ENCODE peak calls at places on chromosomes 2 and 18, in six cellular contexts. V, R, I, Q, W and S are unnamed samples.

GRCh38 chr18:9542924-9543323 is 67.6 kb downstream of the RALBP1 start:
- DNase-seq in I (no peak), R (no peak), Q (no peak), V (no peak), W (no peak), S (no peak)

GRCh38 chr2:123456416-123456815 is 568.7 kb upstream of the CNTNAP5 start:
- DNase-seq in W (no peak), V (no peak), R (no peak), I (no peak), Q (no peak), S (no peak)

GRCh38 chr2:75592028-75592427 is 31.3 kb upstream of the EVA1A start:
- DNase-seq in I (peak; percentile 41), R (no peak), W (no peak), Q (peak; percentile 8), V (no peak), S (peak; percentile 94)

GRCh38 chr2:73359915-73360697 is 25.5 kb upstream of the ALMS1 start:
- DNase-seq in I (no peak), R (no peak), W (no peak), V (peak; percentile 32), Q (no peak), S (no peak)

GRCh38 chr2:172280820-172281454 is 146.4 kb upstream of the ITGA6 start:
- DNase-seq in V (no peak), I (no peak), W (no peak), R (peak; percentile 11), Q (no peak), S (no peak)

GRCh38 chr2:240454031-240454901 is 18.8 kb downstream of the GPC1 start:
- DNase-seq in R (no peak), W (no peak), Q (no peak), I (no peak), V (no peak), S (peak; percentile 63)

GRCh38 chr2:5539281-5540211 is 152.6 kb upstream of the SOX11 start:
- DNase-seq in V (no peak), Q (no peak), W (no peak), R (no peak), I (no peak), S (no peak)

GRCh38 chr2:236954641-236955040 is 131.0 kb upstream of the COPS8 start:
- DNase-seq in W (no peak), V (no peak), Q (no peak), R (no peak), I (no peak), S (no peak)

GRCh38 chr2:224929512-224929911 is 112.8 kb downstream of the DOCK10 start:
- DNase-seq in Q (no peak), V (no peak), R (no peak), W (no peak), I (no peak), S (no peak)

GRCh38 chr18:26307161-26307773 is 81.0 kb downstream of the TAF4B start:
- DNase-seq in W (peak; percentile 68), R (peak; percentile 24), V (peak; percentile 54), Q (peak; percentile 15), I (peak; percentile 35), S (peak; percentile 11)

GRCh38 chr18:26309283-26309682 is 83.0 kb downstream of the TAF4B start:
- DNase-seq in I (no peak), R (no peak), W (no peak), V (no peak), Q (no peak), S (no peak)

GRCh38 chr18:26317353-26317865 is 91.2 kb downstream of the TAF4B start:
- DNase-seq in R (no peak), I (peak; percentile 8), W (no peak), V (no peak), Q (no peak), S (no peak)

DNA sequence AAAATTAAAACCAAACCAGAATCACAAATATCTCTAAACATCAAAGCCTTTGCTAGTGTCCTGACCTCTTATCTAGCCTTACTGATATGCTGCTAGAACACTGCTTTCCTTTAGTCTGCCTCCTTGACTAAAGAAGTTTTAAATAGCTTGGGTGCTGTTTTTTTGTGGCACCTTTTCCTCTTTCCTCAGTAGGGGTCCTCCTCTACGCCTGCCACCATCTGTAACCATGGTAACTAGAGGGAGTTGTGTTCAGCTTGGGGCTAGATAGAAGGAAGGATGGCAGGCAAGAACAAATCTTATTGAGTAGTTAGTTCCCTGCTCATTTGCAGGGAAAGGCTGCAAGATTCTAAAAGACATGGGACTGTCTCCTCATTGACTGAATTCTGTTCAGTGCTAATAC is 86.0 kb downstream of the TAF4B start:
- DNase-seq in R (no peak), I (no peak), W (no peak), Q (no peak), V (peak; percentile 15), S (no peak)
- TF ChIP-seq JUND in R (no peak), I (no peak), W (no peak), Q (no peak), V (no peak), S (no peak)

GRCh38 chr2:102620367-102620766 is 1.0 kb downstream of the SLC9A2 start:
- DNase-seq in I (no peak), R (no peak), V (no peak), Q (no peak), W (no peak), S (peak; percentile 92)
- TF ChIP-seq JUND in I (no peak), R (no peak), V (no peak), Q (no peak), W (no peak), S (no peak)

GRCh38 chr2:10547663-10548384 is 99.7 kb upstream of the ODC1 start:
- DNase-seq in W (no peak), Q (no peak), V (no peak), R (no peak), I (no peak), S (no peak)
- TF ChIP-seq JUND in W (no peak), Q (no peak), V (no peak), R (no peak), I (no peak), S (no peak)

GRCh38 chr18:77099501-77100370 is 32.8 kb downstream of the MBP start:
- DNase-seq in Q (no peak), I (no peak), W (no peak), V (no peak), R (no peak), S (no peak)

GRCh38 chr18:77100751-77101355 is 31.7 kb downstream of the MBP start:
- DNase-seq in W (no peak), Q (no peak), I (no peak), V (no peak), R (no peak), S (no peak)

GRCh38 chr18:77102246-77103040 is 30.1 kb downstream of the MBP start:
- DNase-seq in V (peak; percentile 53), W (no peak), Q (no peak), R (peak; percentile 74), I (no peak), S (no peak)

GRCh38 chr18:77103181-77103875 is 29.3 kb downstream of the MBP start:
- DNase-seq in W (no peak), I (no peak), Q (no peak), R (no peak), V (no peak), S (no peak)

DNA sequence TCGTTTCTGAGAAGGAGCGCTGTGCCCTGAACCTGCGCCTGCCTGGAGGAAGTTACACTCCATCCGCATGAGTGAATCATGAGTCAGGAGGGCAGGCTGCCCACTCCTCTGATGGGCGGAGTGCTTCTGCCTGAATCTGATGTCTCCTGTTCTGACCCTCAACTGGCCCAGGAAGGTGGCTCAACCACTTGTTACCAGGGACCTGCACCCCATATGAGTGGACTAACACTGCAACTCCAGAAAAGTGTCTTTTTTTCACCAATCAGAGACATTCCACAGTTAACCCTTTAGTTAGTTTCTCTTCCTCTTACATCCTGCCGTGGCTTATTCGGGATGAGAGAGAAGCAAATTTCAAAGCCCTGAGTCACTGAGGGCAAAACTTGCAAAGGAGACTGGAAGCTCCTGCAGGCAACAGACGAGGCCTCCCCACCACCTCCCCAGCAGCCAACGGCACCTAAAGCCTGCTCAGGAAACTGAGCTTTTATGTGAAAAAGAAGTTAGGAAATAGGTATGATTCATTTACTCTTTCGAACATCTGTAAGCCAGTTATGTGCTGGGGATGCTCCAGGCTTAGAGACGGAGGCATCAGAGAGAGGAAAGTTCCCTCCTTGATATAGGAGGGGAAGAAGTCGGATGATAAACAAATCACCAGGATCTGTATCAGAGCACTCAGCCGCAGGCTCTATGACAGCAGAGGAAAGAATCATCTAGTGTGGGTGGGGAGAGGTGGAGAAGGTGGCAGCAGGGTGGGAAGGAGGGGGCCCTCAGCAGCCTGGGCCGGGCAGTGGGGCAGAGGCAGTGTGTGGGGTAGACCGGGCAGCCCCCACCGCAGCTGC is 31.0 kb downstream of the MBP start:
- DNase-seq in R (peak; percentile 61), W (no peak), Q (peak; percentile 89), V (peak; percentile 55), I (no peak), S (no peak)
- TF ChIP-seq JUND in R (no peak), W (no peak), Q (no peak), V (peak; percentile 71), I (no peak), S (no peak)

DNA sequence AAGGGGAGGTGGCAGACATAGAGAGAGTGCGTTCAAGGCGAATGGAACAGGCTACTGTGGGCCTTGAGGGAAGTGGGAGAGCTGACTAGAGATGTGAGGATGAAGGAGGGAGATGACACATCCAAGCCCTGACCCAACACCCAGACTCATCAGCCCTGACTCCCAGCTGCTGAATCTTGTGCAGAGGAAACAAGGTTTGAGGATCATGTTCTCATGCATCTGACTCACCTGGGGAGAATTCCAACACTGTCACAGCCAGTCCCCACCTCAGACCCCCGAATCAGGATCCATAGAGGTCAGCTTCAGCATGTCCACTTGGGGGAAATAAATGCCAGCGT is 64.0 kb downstream of the GYPC start:
- DNase-seq in Q (no peak), I (no peak), R (no peak), V (no peak), W (no peak), S (no peak)
- TF ChIP-seq JUND in Q (no peak), I (no peak), R (no peak), V (no peak), W (no peak), S (no peak)

GRCh38 chr2:25699206-25699605 is 25.8 kb upstream of the DTNB start:
- DNase-seq in Q (no peak), R (no peak), V (no peak), W (no peak), I (no peak), S (no peak)
- TF ChIP-seq JUND in Q (no peak), R (no peak), V (no peak), W (no peak), I (no peak), S (no peak)

GRCh38 chr2:29223257-29223656 is 108.0 kb downstream of the CLIP4 start:
- DNase-seq in V (no peak), Q (no peak), I (no peak), W (no peak), R (no peak), S (no peak)
- TF ChIP-seq JUND in V (no peak), Q (no peak), I (no peak), W (no peak), R (no peak), S (no peak)

DNA sequence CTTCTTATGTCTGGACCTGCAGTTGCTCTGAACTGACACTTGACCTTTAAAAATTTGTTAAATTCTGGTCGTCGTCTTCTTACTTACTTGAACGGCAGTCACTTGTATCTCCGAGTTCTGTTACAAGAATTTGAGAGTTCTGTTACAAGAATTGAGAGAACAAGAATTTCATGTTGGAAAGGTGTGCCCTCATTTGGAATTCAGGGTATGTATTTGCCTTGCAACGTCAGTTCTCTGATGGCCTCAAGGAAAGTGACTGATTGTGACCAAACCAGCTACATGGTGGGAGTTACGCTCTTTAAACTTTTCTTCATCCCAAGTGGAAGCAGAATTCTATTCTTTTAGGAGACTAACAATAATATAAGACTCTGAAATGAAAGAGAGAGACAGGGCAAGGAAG is 320.0 kb upstream of the TRIB2 start:
- DNase-seq in I (no peak), V (no peak), W (no peak), Q (no peak), R (no peak), S (peak; percentile 7)
- TF ChIP-seq JUND in I (no peak), V (no peak), W (no peak), Q (no peak), R (no peak), S (no peak)

GRCh38 chr2:201973316-201973715 is 60.3 kb upstream of the FZD7 start:
- DNase-seq in I (no peak), Q (no peak), W (no peak), R (no peak), V (no peak), S (no peak)
- TF ChIP-seq JUND in I (no peak), Q (no peak), W (no peak), R (no peak), V (no peak), S (no peak)